ENCODE peak calls at places on chromosomes 5 and 9, in eight cellular contexts. One of them, this sample, is unnamed.

GRCh38 chr5:120152472-120152871 is 311.6 kb upstream of the PRR16 start:
- DNase-seq in stimulated activated effector memory CD8-positive, alpha-beta T cell treated with anti-CD3 and anti-CD28 coated beads, Interleukin-12 subunit alpha, Interleukin-12 subunit beta, amount 100 ng/mL, for 72 hours: no peak
- DNase-seq in Right ventricle myocardium superior: no peak
- DNase-seq in stimulated activated CD8-positive, alpha-beta memory T cell treated with anti-CD3 and anti-CD28 coated beads, Interleukin-7, amount 100 ng/mL, for 4 hours: no peak
- DNase-seq in AG09309: peak; percentile 77
- DNase-seq in stimulated activated CD4-positive, alpha-beta T cell treated with anti-CD3 and anti-CD28 coated beads, Interleukin-4, amount 100 ng/mL, for 4 hours: no peak
- DNase-seq in NAMALWA: no peak
- DNase-seq in WERI-Rb-1: no peak
- DNase-seq in this sample: no peak

GRCh38 chr9:99607852-99608448 is 213.7 kb upstream of the NR4A3 start:
- DNase-seq in stimulated activated effector memory CD8-positive, alpha-beta T cell treated with anti-CD3 and anti-CD28 coated beads, Interleukin-12 subunit alpha, Interleukin-12 subunit beta, amount 100 ng/mL, for 72 hours: no peak
- DNase-seq in Right ventricle myocardium superior: no peak
- DNase-seq in stimulated activated CD8-positive, alpha-beta memory T cell treated with anti-CD3 and anti-CD28 coated beads, Interleukin-7, amount 100 ng/mL, for 4 hours: no peak
- DNase-seq in AG09309: no peak
- DNase-seq in stimulated activated CD4-positive, alpha-beta T cell treated with anti-CD3 and anti-CD28 coated beads, Interleukin-4, amount 100 ng/mL, for 4 hours: no peak
- DNase-seq in NAMALWA: no peak
- DNase-seq in WERI-Rb-1: no peak
- DNase-seq in this sample: no peak

GRCh38 chr9:95573463-95573862 is 56.7 kb upstream of the PTCH1 start:
- DNase-seq in stimulated activated effector memory CD8-positive, alpha-beta T cell treated with anti-CD3 and anti-CD28 coated beads, Interleukin-12 subunit alpha, Interleukin-12 subunit beta, amount 100 ng/mL, for 72 hours: no peak
- DNase-seq in Right ventricle myocardium superior: no peak
- DNase-seq in stimulated activated CD8-positive, alpha-beta memory T cell treated with anti-CD3 and anti-CD28 coated beads, Interleukin-7, amount 100 ng/mL, for 4 hours: no peak
- DNase-seq in AG09309: no peak
- DNase-seq in stimulated activated CD4-positive, alpha-beta T cell treated with anti-CD3 and anti-CD28 coated beads, Interleukin-4, amount 100 ng/mL, for 4 hours: no peak
- DNase-seq in NAMALWA: no peak
- DNase-seq in WERI-Rb-1: no peak
- DNase-seq in this sample: no peak

GRCh38 chr5:153618307-153618706 is 127.8 kb downstream of the GRIA1 start:
- DNase-seq in stimulated activated effector memory CD8-positive, alpha-beta T cell treated with anti-CD3 and anti-CD28 coated beads, Interleukin-12 subunit alpha, Interleukin-12 subunit beta, amount 100 ng/mL, for 72 hours: no peak
- DNase-seq in Right ventricle myocardium superior: no peak
- DNase-seq in stimulated activated CD8-positive, alpha-beta memory T cell treated with anti-CD3 and anti-CD28 coated beads, Interleukin-7, amount 100 ng/mL, for 4 hours: no peak
- DNase-seq in AG09309: no peak
- DNase-seq in stimulated activated CD4-positive, alpha-beta T cell treated with anti-CD3 and anti-CD28 coated beads, Interleukin-4, amount 100 ng/mL, for 4 hours: no peak
- DNase-seq in NAMALWA: no peak
- DNase-seq in WERI-Rb-1: no peak
- DNase-seq in this sample: no peak

GRCh38 chr5:139926797-139927503 is 116.1 kb downstream of the NRG2 start:
- DNase-seq in stimulated activated effector memory CD8-positive, alpha-beta T cell treated with anti-CD3 and anti-CD28 coated beads, Interleukin-12 subunit alpha, Interleukin-12 subunit beta, amount 100 ng/mL, for 72 hours: no peak
- DNase-seq in Right ventricle myocardium superior: no peak
- DNase-seq in stimulated activated CD8-positive, alpha-beta memory T cell treated with anti-CD3 and anti-CD28 coated beads, Interleukin-7, amount 100 ng/mL, for 4 hours: no peak
- DNase-seq in AG09309: no peak
- DNase-seq in stimulated activated CD4-positive, alpha-beta T cell treated with anti-CD3 and anti-CD28 coated beads, Interleukin-4, amount 100 ng/mL, for 4 hours: no peak
- DNase-seq in NAMALWA: no peak
- DNase-seq in WERI-Rb-1: no peak
- DNase-seq in this sample: no peak

GRCh38 chr9:91577540-91577939 is 153.9 kb upstream of the NFIL3 start:
- DNase-seq in stimulated activated effector memory CD8-positive, alpha-beta T cell treated with anti-CD3 and anti-CD28 coated beads, Interleukin-12 subunit alpha, Interleukin-12 subunit beta, amount 100 ng/mL, for 72 hours: no peak
- DNase-seq in Right ventricle myocardium superior: no peak
- DNase-seq in stimulated activated CD8-positive, alpha-beta memory T cell treated with anti-CD3 and anti-CD28 coated beads, Interleukin-7, amount 100 ng/mL, for 4 hours: no peak
- DNase-seq in AG09309: no peak
- DNase-seq in stimulated activated CD4-positive, alpha-beta T cell treated with anti-CD3 and anti-CD28 coated beads, Interleukin-4, amount 100 ng/mL, for 4 hours: no peak
- DNase-seq in NAMALWA: no peak
- DNase-seq in WERI-Rb-1: no peak
- DNase-seq in this sample: no peak

GRCh38 chr9:98795970-98796363 is 388 bp downstream of the ANKS6 start:
- DNase-seq in stimulated activated effector memory CD8-positive, alpha-beta T cell treated with anti-CD3 and anti-CD28 coated beads, Interleukin-12 subunit alpha, Interleukin-12 subunit beta, amount 100 ng/mL, for 72 hours: peak; percentile 18
- DNase-seq in Right ventricle myocardium superior: peak; percentile 58
- DNase-seq in stimulated activated CD8-positive, alpha-beta memory T cell treated with anti-CD3 and anti-CD28 coated beads, Interleukin-7, amount 100 ng/mL, for 4 hours: peak; percentile 16
- DNase-seq in AG09309: no peak
- DNase-seq in stimulated activated CD4-positive, alpha-beta T cell treated with anti-CD3 and anti-CD28 coated beads, Interleukin-4, amount 100 ng/mL, for 4 hours: no peak
- DNase-seq in NAMALWA: peak; percentile 43
- DNase-seq in WERI-Rb-1: no peak
- DNase-seq in this sample: peak; percentile 49

GRCh38 chr5:172680921-172681320 is 39.9 kb downstream of the NEURL1B start:
- DNase-seq in stimulated activated effector memory CD8-positive, alpha-beta T cell treated with anti-CD3 and anti-CD28 coated beads, Interleukin-12 subunit alpha, Interleukin-12 subunit beta, amount 100 ng/mL, for 72 hours: no peak
- DNase-seq in Right ventricle myocardium superior: no peak
- DNase-seq in stimulated activated CD8-positive, alpha-beta memory T cell treated with anti-CD3 and anti-CD28 coated beads, Interleukin-7, amount 100 ng/mL, for 4 hours: no peak
- DNase-seq in AG09309: no peak
- DNase-seq in stimulated activated CD4-positive, alpha-beta T cell treated with anti-CD3 and anti-CD28 coated beads, Interleukin-4, amount 100 ng/mL, for 4 hours: no peak
- DNase-seq in NAMALWA: peak; percentile 55
- DNase-seq in WERI-Rb-1: no peak
- DNase-seq in this sample: no peak

GRCh38 chr5:137201876-137202275 is 297.2 kb downstream of the SPOCK1 start:
- DNase-seq in stimulated activated effector memory CD8-positive, alpha-beta T cell treated with anti-CD3 and anti-CD28 coated beads, Interleukin-12 subunit alpha, Interleukin-12 subunit beta, amount 100 ng/mL, for 72 hours: no peak
- DNase-seq in Right ventricle myocardium superior: no peak
- DNase-seq in stimulated activated CD8-positive, alpha-beta memory T cell treated with anti-CD3 and anti-CD28 coated beads, Interleukin-7, amount 100 ng/mL, for 4 hours: no peak
- DNase-seq in AG09309: peak; percentile 60
- DNase-seq in stimulated activated CD4-positive, alpha-beta T cell treated with anti-CD3 and anti-CD28 coated beads, Interleukin-4, amount 100 ng/mL, for 4 hours: no peak
- DNase-seq in NAMALWA: no peak
- DNase-seq in WERI-Rb-1: no peak
- DNase-seq in this sample: no peak

This sample was measured in activated CD4-positive, CD25-positive, alpha-beta regulatory T cell treated with anti-CD3 and anti-CD28 coated beads, Interleukin-2, amount 50 U/mL, for 72 hours.